ENCODE peak calls at places on chromosomes 5 and 9, in five cellular contexts. One of them, this sample, is unnamed.

GRCh38 chr9:7967093-7967827 is 167.7 kb upstream of the DMAC1 start:
- DNase-seq in posterior cingulate gyrus: no peak
- DNase-seq in GM06990: no peak
- DNase-seq in endothelial cell of umbilical vein: no peak
- DNase-seq in GM23248: no peak
- DNase-seq in this sample: no peak

GRCh38 chr9:97848237-97848581 is 4.8 kb upstream of the FOXE1 start:
- DNase-seq in endothelial cell of umbilical vein: no peak
- DNase-seq in GM23248: no peak
- DNase-seq in GM06990: no peak
- DNase-seq in posterior cingulate gyrus: no peak
- DNase-seq in this sample: no peak

GRCh38 chr5:33370135-33370472 is 70.7 kb upstream of the TARS1 start:
- DNase-seq in GM06990: no peak
- DNase-seq in GM23248: peak
- DNase-seq in endothelial cell of umbilical vein: no peak
- DNase-seq in posterior cingulate gyrus: no peak
- DNase-seq in this sample: no peak

GRCh38 chr5:96823900-96824351 is 16.2 kb upstream of the ERAP1 start:
- DNase-seq in posterior cingulate gyrus: no peak
- DNase-seq in GM23248: peak
- DNase-seq in GM06990: no peak
- DNase-seq in endothelial cell of umbilical vein: peak
- DNase-seq in this sample: no peak

GRCh38 chr5:72628771-72629313 is 121.6 kb upstream of the ZNF366 start:
- DNase-seq in endothelial cell of umbilical vein: no peak
- DNase-seq in GM23248: no peak
- DNase-seq in posterior cingulate gyrus: no peak
- DNase-seq in GM06990: no peak
- DNase-seq in this sample: no peak

GRCh38 chr9:127575875-127576778 is 36.0 kb upstream of the STXBP1 start:
- DNase-seq in posterior cingulate gyrus: no peak
- DNase-seq in GM06990: no peak
- DNase-seq in GM23248: no peak
- DNase-seq in endothelial cell of umbilical vein: no peak
- DNase-seq in this sample: no peak

GRCh38 chr9:125600194-125600593 is 106.8 kb downstream of the MAPKAP1 start:
- DNase-seq in endothelial cell of umbilical vein: no peak
- DNase-seq in GM06990: no peak
- DNase-seq in posterior cingulate gyrus: no peak
- DNase-seq in GM23248: peak
- DNase-seq in this sample: no peak

GRCh38 chr5:157335534-157336422 is 69.9 kb downstream of the CYFIP2 start:
- DNase-seq in endothelial cell of umbilical vein: no peak
- DNase-seq in posterior cingulate gyrus: no peak
- DNase-seq in GM06990: no peak
- DNase-seq in GM23248: peak
- DNase-seq in this sample: no peak

GRCh38 chr5:114330916-114331531 is 30.8 kb upstream of the KCNN2 start:
- DNase-seq in endothelial cell of umbilical vein: no peak
- DNase-seq in GM06990: no peak
- DNase-seq in posterior cingulate gyrus: no peak
- DNase-seq in GM23248: no peak
- DNase-seq in this sample: no peak

GRCh38 chr5:149881069-149881622 is 63.4 kb downstream of the PDE6A start:
- DNase-seq in GM23248: no peak
- DNase-seq in posterior cingulate gyrus: no peak
- DNase-seq in GM06990: no peak
- DNase-seq in endothelial cell of umbilical vein: no peak
- DNase-seq in this sample: no peak

GRCh38 chr5:68973696-68974095 is 120.1 kb upstream of the SLC30A5 start:
- DNase-seq in endothelial cell of umbilical vein: no peak
- DNase-seq in posterior cingulate gyrus: no peak
- DNase-seq in GM06990: no peak
- DNase-seq in GM23248: no peak
- DNase-seq in this sample: no peak

GRCh38 chr9:88477300-88477751 is 57.7 kb upstream of the NXNL2 start:
- DNase-seq in posterior cingulate gyrus: no peak
- DNase-seq in GM23248: peak
- DNase-seq in endothelial cell of umbilical vein: no peak
- DNase-seq in GM06990: no peak
- DNase-seq in this sample: no peak

GRCh38 chr9:133977421-133978201 is 14.5 kb downstream of the VAV2 start:
- DNase-seq in posterior cingulate gyrus: no peak
- DNase-seq in GM06990: no peak
- DNase-seq in GM23248: no peak
- DNase-seq in endothelial cell of umbilical vein: no peak
- DNase-seq in this sample: no peak

GRCh38 chr9:34623386-34624235 is 3.3 kb upstream of the DCTN3 start:
- DNase-seq in endothelial cell of umbilical vein: no peak
- DNase-seq in GM06990: no peak
- DNase-seq in GM23248: no peak
- DNase-seq in posterior cingulate gyrus: no peak
- DNase-seq in this sample: no peak

GRCh38 chr9:109475526-109475925 is 22.6 kb downstream of the PTPN3 start:
- DNase-seq in posterior cingulate gyrus: no peak
- DNase-seq in GM23248: no peak
- DNase-seq in GM06990: no peak
- DNase-seq in endothelial cell of umbilical vein: no peak
- DNase-seq in this sample: no peak

GRCh38 chr5:125484272-125485002 is 738.0 kb upstream of the ZNF608 start:
- DNase-seq in GM23248: peak
- DNase-seq in posterior cingulate gyrus: peak
- DNase-seq in GM06990: no peak
- DNase-seq in endothelial cell of umbilical vein: peak
- DNase-seq in this sample: peak

GRCh38 chr9:4082948-4083347 is 216.9 kb downstream of the GLIS3 start:
- DNase-seq in endothelial cell of umbilical vein: no peak
- DNase-seq in GM23248: no peak
- DNase-seq in GM06990: no peak
- DNase-seq in posterior cingulate gyrus: no peak
- DNase-seq in this sample: no peak

GRCh38 chr5:32076699-32077695 is 97.1 kb downstream of the GOLPH3 start:
- DNase-seq in GM06990: no peak
- DNase-seq in GM23248: peak
- DNase-seq in endothelial cell of umbilical vein: peak
- DNase-seq in posterior cingulate gyrus: peak
- DNase-seq in this sample: peak

GRCh38 chr5:170420809-170421412 is 31.7 kb upstream of the KCNMB1 start:
- DNase-seq in posterior cingulate gyrus: peak
- DNase-seq in GM06990: no peak
- DNase-seq in endothelial cell of umbilical vein: peak
- DNase-seq in GM23248: peak
- DNase-seq in this sample: peak

GRCh38 chr5:115507682-115508081 is 36.9 kb downstream of the FEM1C start:
- DNase-seq in posterior cingulate gyrus: no peak
- DNase-seq in GM06990: no peak
- DNase-seq in GM23248: peak
- DNase-seq in endothelial cell of umbilical vein: no peak
- DNase-seq in this sample: peak

GRCh38 chr5:172540099-172540870 is 86.0 kb upstream of the SH3PXD2B start:
- DNase-seq in GM06990: no peak
- DNase-seq in GM23248: no peak
- DNase-seq in posterior cingulate gyrus: no peak
- DNase-seq in endothelial cell of umbilical vein: no peak
- DNase-seq in this sample: no peak

GRCh38 chr5:589588-589987 is 22.6 kb upstream of the CEP72 start:
- DNase-seq in GM06990: no peak
- DNase-seq in GM23248: no peak
- DNase-seq in endothelial cell of umbilical vein: no peak
- DNase-seq in posterior cingulate gyrus: no peak
- DNase-seq in this sample: no peak

GRCh38 chr9:121954477-121955175 is 138.5 kb downstream of the TTLL11 start:
- DNase-seq in GM06990: no peak
- DNase-seq in GM23248: no peak
- DNase-seq in endothelial cell of umbilical vein: no peak
- DNase-seq in posterior cingulate gyrus: peak
- DNase-seq in this sample: peak

GRCh38 chr5:168575391-168576372 is 3.5 kb downstream of the PANK3 start:
- DNase-seq in GM23248: peak
- DNase-seq in endothelial cell of umbilical vein: no peak
- DNase-seq in posterior cingulate gyrus: no peak
- DNase-seq in GM06990: no peak
- DNase-seq in this sample: no peak

GRCh38 chr5:157540707-157541451 is 34.7 kb downstream of the ADAM19 start:
- DNase-seq in GM23248: peak
- DNase-seq in endothelial cell of umbilical vein: peak
- DNase-seq in GM06990: peak
- DNase-seq in posterior cingulate gyrus: no peak
- DNase-seq in this sample: no peak

GRCh38 chr9:136700959-136701664 is 11.3 kb upstream of the DIPK1B start:
- DNase-seq in endothelial cell of umbilical vein: no peak
- DNase-seq in GM23248: no peak
- DNase-seq in posterior cingulate gyrus: no peak
- DNase-seq in GM06990: peak
- DNase-seq in this sample: no peak

GRCh38 chr9:33329117-33329563 is 38.8 kb downstream of the NFX1 start:
- DNase-seq in GM23248: peak
- DNase-seq in posterior cingulate gyrus: no peak
- DNase-seq in endothelial cell of umbilical vein: peak
- DNase-seq in GM06990: no peak
- DNase-seq in this sample: no peak

GRCh38 chr5:165559645-165560044 is 2054.2 kb downstream of the MAT2B start:
- DNase-seq in GM06990: no peak
- DNase-seq in endothelial cell of umbilical vein: no peak
- DNase-seq in GM23248: no peak
- DNase-seq in posterior cingulate gyrus: no peak
- DNase-seq in this sample: no peak

GRCh38 chr5:165495829-165496380 is 1990.5 kb downstream of the MAT2B start:
- DNase-seq in posterior cingulate gyrus: no peak
- DNase-seq in GM23248: no peak
- DNase-seq in GM06990: no peak
- DNase-seq in endothelial cell of umbilical vein: no peak
- DNase-seq in this sample: no peak

GRCh38 chr5:57499262-57500050 is 16.8 kb upstream of the ACTBL2 start:
- DNase-seq in endothelial cell of umbilical vein: peak
- DNase-seq in GM06990: peak
- DNase-seq in posterior cingulate gyrus: no peak
- DNase-seq in GM23248: peak
- DNase-seq in this sample: peak

GRCh38 chr5:151670953-151671636 is 15.6 kb downstream of the SPARC start:
- DNase-seq in posterior cingulate gyrus: no peak
- DNase-seq in GM23248: peak
- DNase-seq in endothelial cell of umbilical vein: peak
- DNase-seq in GM06990: no peak
- DNase-seq in this sample: no peak

This sample was measured in putamen.